ENCODE peak calls at places on chromosomes 12 and 14, in five cellular contexts. One of them, this sample, is unnamed.

GRCh38 chr12:99911967-99912366 is 72.8 kb downstream of the ANKS1B start:
- DNase-seq in A549: no peak
- DNase-seq in HepG2: no peak
- DNase-seq in K562: no peak
- DNase-seq in GM12878: peak
- DNase-seq in this sample: no peak

GRCh38 chr12:9064815-9065606 is 50.7 kb downstream of the A2M start:
- DNase-seq in A549: peak
- DNase-seq in HepG2: peak
- DNase-seq in K562: no peak
- DNase-seq in GM12878: no peak
- DNase-seq in this sample: peak

GRCh38 chr12:67637718-67638117 is 10.8 kb upstream of the DYRK2 start:
- DNase-seq in A549: no peak
- DNase-seq in HepG2: no peak
- DNase-seq in K562: no peak
- DNase-seq in GM12878: no peak
- DNase-seq in this sample: no peak

GRCh38 chr14:72752034-72752412 is 141.9 kb downstream of the DPF3 start:
- DNase-seq in A549: no peak
- DNase-seq in HepG2: no peak
- DNase-seq in K562: no peak
- DNase-seq in GM12878: no peak
- DNase-seq in this sample: no peak

GRCh38 chr12:111298583-111299436 is 70.1 kb downstream of the PHETA1 start:
- DNase-seq in A549: peak
- DNase-seq in HepG2: peak
- DNase-seq in K562: peak
- DNase-seq in GM12878: no peak
- DNase-seq in this sample: peak

GRCh38 chr14:22303589-22304195 is 285.3 kb downstream of the DAD1 start:
- DNase-seq in A549: no peak
- DNase-seq in HepG2: no peak
- DNase-seq in K562: no peak
- DNase-seq in GM12878: no peak
- DNase-seq in this sample: peak

GRCh38 chr12:121678721-121679300 is 9.4 kb upstream of the MORN3 start:
- DNase-seq in A549: no peak
- DNase-seq in HepG2: no peak
- DNase-seq in K562: peak
- DNase-seq in GM12878: no peak
- DNase-seq in this sample: peak

GRCh38 chr12:80269953-80270552 is 170.7 kb downstream of the OTOGL start:
- DNase-seq in A549: peak
- DNase-seq in HepG2: peak
- DNase-seq in K562: peak
- DNase-seq in GM12878: no peak
- DNase-seq in this sample: peak

GRCh38 chr12:66900616-66901015 is 221.7 kb upstream of the GRIP1 start:
- DNase-seq in A549: no peak
- DNase-seq in HepG2: no peak
- DNase-seq in K562: no peak
- DNase-seq in GM12878: no peak
- DNase-seq in this sample: no peak

GRCh38 chr14:44914849-44915248 is 46.9 kb downstream of the KLHL28 start:
- DNase-seq in A549: no peak
- DNase-seq in HepG2: peak
- DNase-seq in K562: no peak
- DNase-seq in GM12878: no peak
- DNase-seq in this sample: peak

GRCh38 chr12:90826031-90826430 is 128.9 kb downstream of the CCER1 start:
- DNase-seq in A549: no peak
- DNase-seq in HepG2: no peak
- DNase-seq in K562: no peak
- DNase-seq in GM12878: no peak
- DNase-seq in this sample: no peak

GRCh38 chr12:5438671-5439200 is 6.8 kb downstream of the NTF3 start:
- DNase-seq in A549: no peak
- DNase-seq in HepG2: no peak
- DNase-seq in K562: no peak
- DNase-seq in GM12878: no peak
- DNase-seq in this sample: no peak

GRCh38 chr12:95674088-95674595 is 116.4 kb downstream of the NTN4 start:
- DNase-seq in A549: no peak
- DNase-seq in HepG2: no peak
- DNase-seq in K562: no peak
- DNase-seq in GM12878: no peak
- DNase-seq in this sample: no peak

GRCh38 chr14:68135028-68135427 is 315.4 kb downstream of the RAD51B start:
- DNase-seq in A549: no peak
- DNase-seq in HepG2: no peak
- DNase-seq in K562: no peak
- DNase-seq in GM12878: no peak
- DNase-seq in this sample: no peak

GRCh38 chr14:75279739-75280447 is 1.3 kb downstream of the FOS start:
- DNase-seq in A549: no peak
- DNase-seq in HepG2: no peak
- DNase-seq in K562: no peak
- DNase-seq in GM12878: no peak
- DNase-seq in this sample: peak

GRCh38 chr14:89617471-89618291 is 200.6 kb upstream of the FOXN3 start:
- DNase-seq in A549: no peak
- DNase-seq in HepG2: peak
- DNase-seq in K562: no peak
- DNase-seq in GM12878: no peak
- DNase-seq in this sample: peak

GRCh38 chr12:94832780-94833760 is 170.4 kb downstream of the NDUFA12 start:
- DNase-seq in A549: no peak
- DNase-seq in HepG2: no peak
- DNase-seq in K562: no peak
- DNase-seq in GM12878: no peak
- DNase-seq in this sample: peak

GRCh38 chr12:106861984-106862894 is 87.8 kb downstream of the RIC8B start:
- DNase-seq in A549: no peak
- DNase-seq in HepG2: peak
- DNase-seq in K562: no peak
- DNase-seq in GM12878: no peak
- DNase-seq in this sample: no peak

GRCh38 chr14:35747379-35747778 is 61.7 kb downstream of the RALGAPA1 start:
- DNase-seq in A549: no peak
- DNase-seq in HepG2: peak
- DNase-seq in K562: no peak
- DNase-seq in GM12878: no peak
- DNase-seq in this sample: peak

GRCh38 chr12:24561411-24561871 is 387.5 kb downstream of the BCAT1 start:
- DNase-seq in A549: peak
- DNase-seq in HepG2: no peak
- DNase-seq in K562: no peak
- DNase-seq in GM12878: no peak
- DNase-seq in this sample: peak

GRCh38 chr12:54082402-54082892 is 28.8 kb downstream of the HOXC4 start:
- DNase-seq in A549: no peak
- DNase-seq in HepG2: no peak
- DNase-seq in K562: peak
- DNase-seq in GM12878: no peak
- DNase-seq in this sample: peak

GRCh38 chr14:86885280-86885679 is 1107.7 kb downstream of the GALC start:
- DNase-seq in A549: no peak
- DNase-seq in HepG2: no peak
- DNase-seq in K562: no peak
- DNase-seq in GM12878: no peak
- DNase-seq in this sample: no peak

GRCh38 chr14:93005135-93005813 is 82.3 kb downstream of the CHGA start:
- DNase-seq in A549: no peak
- DNase-seq in HepG2: no peak
- DNase-seq in K562: no peak
- DNase-seq in GM12878: no peak
- DNase-seq in this sample: no peak

GRCh38 chr12:27523305-27523641 is 733 bp upstream of the PPFIBP1 start:
- DNase-seq in A549: no peak
- DNase-seq in HepG2: no peak
- DNase-seq in K562: no peak
- DNase-seq in GM12878: no peak
- DNase-seq in this sample: no peak
- TF ChIP-seq REST in A549: no peak
- TF ChIP-seq REST in HepG2: no peak
- TF ChIP-seq REST in K562: no peak
- TF ChIP-seq REST in GM12878: no peak
- TF ChIP-seq REST in this sample: no peak

GRCh38 chr14:103520269-103520656 is 2.4 kb downstream of the CKB start:
- DNase-seq in A549: no peak
- DNase-seq in HepG2: no peak
- DNase-seq in K562: no peak
- DNase-seq in GM12878: no peak
- DNase-seq in this sample: no peak
- H3K27ac ChIP-seq in A549: no peak
- H3K27ac ChIP-seq in HepG2: no peak
- H3K27ac ChIP-seq in K562: peak
- H3K27ac ChIP-seq in GM12878: no peak
- H3K27ac ChIP-seq in this sample: no peak

GRCh38 chr14:64703393-64704144 is 655 bp upstream of the PLEKHG3 start:
- DNase-seq in A549: no peak
- DNase-seq in HepG2: no peak
- DNase-seq in K562: no peak
- DNase-seq in GM12878: no peak
- DNase-seq in this sample: peak

GRCh38 chr14:64704145-64704742 is at the start of gene PLEKHG3:
- DNase-seq in A549: peak
- DNase-seq in HepG2: peak
- DNase-seq in K562: peak
- DNase-seq in GM12878: no peak
- DNase-seq in this sample: peak

GRCh38 chr14:64700894-64701293 is 3.3 kb upstream of the PLEKHG3 start:
- DNase-seq in A549: no peak
- DNase-seq in HepG2: no peak
- DNase-seq in K562: no peak
- DNase-seq in GM12878: no peak
- DNase-seq in this sample: no peak

GRCh38 chr14:64701660-64702059 is 2.6 kb upstream of the PLEKHG3 start:
- DNase-seq in A549: no peak
- DNase-seq in HepG2: no peak
- DNase-seq in K562: no peak
- DNase-seq in GM12878: no peak
- DNase-seq in this sample: peak

DNA sequence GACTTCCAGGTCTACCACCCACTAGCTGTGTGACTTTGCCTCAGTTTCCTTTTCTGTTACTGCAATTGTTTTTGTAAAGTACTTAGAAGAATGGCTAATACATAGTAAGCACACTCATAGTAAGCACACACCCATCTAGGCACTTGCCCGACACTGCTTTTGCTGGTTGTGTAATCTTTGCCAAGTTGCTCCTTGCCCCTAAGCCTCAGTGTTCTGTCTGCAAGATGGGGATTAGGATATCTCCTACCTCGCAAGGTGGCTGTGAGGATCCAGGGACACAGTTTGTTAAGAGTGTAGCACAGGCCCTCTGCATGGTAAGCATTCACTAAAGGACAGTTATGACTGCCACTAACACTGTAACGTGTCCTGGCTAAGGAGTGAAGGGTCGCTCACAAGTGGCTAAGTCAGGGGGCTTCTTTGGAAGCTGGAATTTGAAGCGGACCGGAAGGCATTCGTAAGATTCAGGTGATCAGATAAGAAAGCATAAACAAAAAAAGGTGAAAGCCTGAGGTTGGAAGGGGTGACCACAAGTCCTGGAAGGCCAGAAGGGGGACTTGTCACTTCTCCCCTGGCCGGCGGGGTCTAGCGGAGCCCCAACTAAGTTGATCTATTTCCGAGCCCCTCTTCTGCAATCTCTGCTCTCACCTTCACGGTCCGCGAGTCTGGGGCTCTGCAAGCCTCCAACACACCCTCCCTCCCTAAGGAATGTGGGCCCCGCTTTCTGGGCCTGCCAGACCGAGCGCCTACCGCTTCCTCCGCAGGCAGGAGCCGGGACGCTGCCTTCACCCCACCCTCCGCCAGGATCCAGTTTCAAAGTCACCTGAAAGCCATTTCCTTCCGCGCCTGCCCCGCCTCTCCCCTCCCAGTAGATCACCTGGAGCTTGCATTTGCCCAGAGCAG is 1.5 kb upstream of the PLEKHG3 start:
- DNase-seq in A549: no peak
- DNase-seq in HepG2: no peak
- DNase-seq in K562: no peak
- DNase-seq in GM12878: no peak
- DNase-seq in this sample: peak
- TF ChIP-seq JUNB in A549: no peak
- TF ChIP-seq JUNB in HepG2: no peak
- TF ChIP-seq JUNB in K562: no peak
- TF ChIP-seq JUNB in GM12878: no peak
- TF ChIP-seq JUNB in this sample: no peak

GRCh38 chr12:47687636-47688035 is 18.2 kb downstream of the RPAP3 start:
- DNase-seq in A549: no peak
- DNase-seq in HepG2: no peak
- DNase-seq in K562: no peak
- DNase-seq in GM12878: no peak
- DNase-seq in this sample: no peak

GRCh38 chr12:47689215-47689614 is 16.6 kb downstream of the RPAP3 start:
- DNase-seq in A549: no peak
- DNase-seq in HepG2: no peak
- DNase-seq in K562: no peak
- DNase-seq in GM12878: no peak
- DNase-seq in this sample: no peak

GRCh38 chr12:47686645-47687240 is 19.1 kb downstream of the RPAP3 start:
- DNase-seq in A549: peak
- DNase-seq in HepG2: peak
- DNase-seq in K562: peak
- DNase-seq in GM12878: no peak
- DNase-seq in this sample: peak
- TF ChIP-seq REST in A549: no peak
- TF ChIP-seq REST in HepG2: no peak
- TF ChIP-seq REST in K562: no peak
- TF ChIP-seq REST in GM12878: no peak
- TF ChIP-seq REST in this sample: no peak

GRCh38 chr14:52111583-52111982 is 42.7 kb upstream of the NID2 start:
- DNase-seq in A549: peak
- DNase-seq in HepG2: no peak
- DNase-seq in K562: no peak
- DNase-seq in GM12878: no peak
- DNase-seq in this sample: no peak
- H3K27ac ChIP-seq in A549: peak
- H3K27ac ChIP-seq in HepG2: no peak
- H3K27ac ChIP-seq in K562: no peak
- H3K27ac ChIP-seq in GM12878: no peak
- H3K27ac ChIP-seq in this sample: no peak

GRCh38 chr12:20549115-20549719 is 145.9 kb upstream of the SLCO1C1 start:
- DNase-seq in A549: peak
- DNase-seq in HepG2: peak
- DNase-seq in K562: no peak
- DNase-seq in GM12878: no peak
- DNase-seq in this sample: peak
- TF ChIP-seq JUNB in A549: no peak
- TF ChIP-seq JUNB in HepG2: no peak
- TF ChIP-seq JUNB in K562: no peak
- TF ChIP-seq JUNB in GM12878: no peak
- TF ChIP-seq JUNB in this sample: no peak